ENCODE peak calls at places on chromosomes 7 and 10, in seven cellular contexts. V is DMS153; P is NCI-H187; Z is activated CD4-positive, alpha-beta T cell treated with anti-CD3 and anti-CD28 coated beads, Interleukin-2, amount 50 U/mL, for 4 hours; I is effector memory CD4-positive, alpha-beta T cell; U is iPS DF 6.9; W is AG10803. D is an unnamed sample.

GRCh38 chr7:148912151-148912550 is 28.1 kb upstream of the EZH2 start:
- DNase-seq in V (no peak), U (no peak), Z (no peak), I (no peak), W (no peak), P (no peak), D (no peak)

GRCh38 chr10:52011113-52011512 is 303.0 kb upstream of the DKK1 start:
- DNase-seq in I (no peak), W (peak), P (no peak), Z (no peak), V (no peak), U (no peak), D (no peak)

GRCh38 chr7:18565337-18565736 is 69.8 kb downstream of the HDAC9 start:
- DNase-seq in W (peak), Z (no peak), P (no peak), U (no peak), V (no peak), I (no peak), D (peak)

GRCh38 chr7:155351120-155351870 is 53.6 kb downstream of the INSIG1 start:
- DNase-seq in I (no peak), Z (no peak), V (no peak), U (no peak), W (no peak), P (no peak), D (no peak)

GRCh38 chr10:72685264-72685921 is 6.5 kb upstream of the MCU start:
- DNase-seq in U (no peak), Z (no peak), W (no peak), I (no peak), V (no peak), P (no peak), D (no peak)

GRCh38 chr10:478471-479245 is 210.8 kb downstream of the DIP2C start:
- DNase-seq in V (no peak), I (no peak), W (no peak), Z (no peak), P (no peak), U (no peak), D (no peak)

GRCh38 chr7:153090209-153090608 is 330.7 kb downstream of the ACTR3B start:
- DNase-seq in U (no peak), W (no peak), Z (no peak), I (no peak), V (no peak), P (no peak), D (no peak)

GRCh38 chr10:1230592-1231275 is 174.5 kb downstream of the WDR37 start:
- DNase-seq in W (no peak), U (no peak), V (no peak), I (no peak), Z (no peak), P (no peak), D (no peak)

GRCh38 chr10:85547460-85548023 is 819.1 kb downstream of the GRID1 start:
- DNase-seq in I (no peak), Z (no peak), U (no peak), V (no peak), P (no peak), W (no peak), D (no peak)

GRCh38 chr7:92973293-92973731 is 136.9 kb upstream of the CDK6 start:
- DNase-seq in W (peak), P (no peak), I (no peak), Z (no peak), U (no peak), V (no peak), D (no peak)

GRCh38 chr10:625335-625699 is 64.2 kb downstream of the DIP2C start:
- DNase-seq in V (no peak), W (no peak), I (no peak), Z (no peak), P (no peak), U (no peak), D (peak)

GRCh38 chr7:51013861-51014511 is 231.3 kb upstream of the GRB10 start:
- DNase-seq in V (no peak), P (no peak), U (no peak), I (no peak), Z (no peak), W (no peak), D (no peak)

GRCh38 chr7:17611611-17612010 is 313.2 kb downstream of the AHR start:
- DNase-seq in Z (no peak), V (no peak), I (no peak), P (no peak), U (no peak), W (no peak), D (no peak)

GRCh38 chr7:124033093-124033806 is 383 bp upstream of the TMEM229A start:
- DNase-seq in Z (no peak), U (no peak), P (no peak), I (no peak), V (no peak), W (no peak), D (peak)

GRCh38 chr10:69449841-69450240 is 1.4 kb upstream of the TSPAN15 start:
- DNase-seq in V (peak), W (peak), U (peak), I (peak), Z (peak), P (no peak), D (peak)

GRCh38 chr10:69500864-69501468 is 49.7 kb downstream of the TSPAN15 start:
- DNase-seq in V (no peak), P (no peak), I (no peak), W (no peak), Z (no peak), U (no peak), D (no peak)

GRCh38 chr7:134694299-134694698 is 47.6 kb downstream of the BPGM start:
- DNase-seq in I (no peak), Z (no peak), U (peak), P (no peak), W (no peak), V (no peak), D (no peak)

GRCh38 chr10:4686644-4686996 is 139.4 kb upstream of the AKR1E2 start:
- DNase-seq in P (no peak), I (no peak), Z (no peak), W (peak), U (no peak), V (no peak), D (no peak)

GRCh38 chr7:2635810-2636701 is 4.3 kb downstream of the TTYH3 start:
- DNase-seq in V (no peak), I (no peak), P (no peak), W (no peak), U (no peak), Z (no peak), D (peak)

GRCh38 chr10:130243015-130243414 is 106.8 kb downstream of the GLRX3 start:
- DNase-seq in Z (no peak), U (no peak), P (no peak), I (no peak), V (no peak), W (no peak), D (no peak)

GRCh38 chr10:43859016-43859525 is 210.4 kb upstream of the ZNF32 start:
- DNase-seq in I (no peak), P (no peak), W (no peak), U (no peak), Z (no peak), V (no peak), D (no peak)

GRCh38 chr10:126549326-126549725 is 121.2 kb downstream of the C10orf90 start:
- DNase-seq in W (peak), Z (no peak), V (no peak), I (no peak), P (no peak), U (no peak), D (no peak)

GRCh38 chr7:44379366-44380178 is 54.2 kb upstream of the CAMK2B start:
- DNase-seq in Z (no peak), W (peak), P (no peak), U (no peak), I (no peak), V (no peak), D (no peak)

GRCh38 chr10:116044722-116045374 is 228.2 kb downstream of the GFRA1 start:
- DNase-seq in I (no peak), W (peak), V (no peak), P (no peak), U (no peak), Z (no peak), D (no peak)

GRCh38 chr10:10164845-10165244 is 852.8 kb upstream of the CELF2 start:
- DNase-seq in W (no peak), I (no peak), P (no peak), V (no peak), Z (no peak), U (no peak), D (no peak)

GRCh38 chr10:75643944-75644820 is 212.8 kb downstream of the LRMDA start:
- DNase-seq in Z (no peak), V (no peak), I (no peak), W (no peak), U (no peak), P (no peak), D (no peak)

GRCh38 chr7:27740449-27741086 is 606 bp downstream of the TAX1BP1 start:
- DNase-seq in P (peak), W (peak), V (peak), I (peak), Z (peak), U (peak), D (peak)

GRCh38 chr10:91700788-91701444 is 68.0 kb upstream of the PPP1R3C start:
- DNase-seq in W (peak), V (no peak), I (no peak), Z (no peak), P (no peak), U (no peak), D (no peak)

GRCh38 chr10:89516149-89516832 is 19.1 kb downstream of the SLC16A12 start:
- DNase-seq in P (no peak), W (peak), U (no peak), I (no peak), Z (no peak), V (no peak), D (no peak)

GRCh38 chr7:30028749-30029635 is 780 bp downstream of the PLEKHA8 start:
- DNase-seq in I (no peak), P (no peak), Z (peak), U (no peak), W (peak), V (no peak), D (peak)

GRCh38 chr10:109820620-109821405 is 102.5 kb downstream of the XPNPEP1 start:
- DNase-seq in V (no peak), W (no peak), I (no peak), P (no peak), Z (no peak), U (no peak), D (no peak)

GRCh38 chr7:35714862-35715261 is 19.9 kb upstream of the HERPUD2 start:
- DNase-seq in V (no peak), W (no peak), P (no peak), I (no peak), U (no peak), Z (no peak), D (no peak)

GRCh38 chr10:27153855-27154198 is 357 bp downstream of the YME1L1 start:
- DNase-seq in I (no peak), U (no peak), Z (no peak), P (no peak), V (no peak), W (peak), D (no peak)

GRCh38 chr10:78829570-78829969 is 239.2 kb upstream of the ZMIZ1 start:
- DNase-seq in I (no peak), P (no peak), W (peak), V (no peak), U (no peak), Z (no peak), D (no peak)

GRCh38 chr10:104308439-104308903 is 29.8 kb downstream of the ITPRIP start:
- DNase-seq in I (no peak), W (no peak), U (no peak), Z (no peak), V (no peak), P (no peak), D (no peak)